ENCODE peak calls at places on chromosomes 7 and 10, in nine cellular contexts. B, S, G, E, T, C, A, O and X are unnamed samples.

GRCh38 chr7:877312-878232 is 1.2 kb downstream of the GET4 start:
- DNase-seq in B (peak), S (no peak), G (no peak), E (no peak), T (peak), C (no peak), A (no peak), O (no peak), X (peak)

GRCh38 chr7:127514499-127514898 is 70.9 kb downstream of the GCC1 start:
- DNase-seq in B (peak), S (peak), G (no peak), E (no peak), T (peak), C (no peak), A (peak), O (peak), X (peak)

GRCh38 chr10:103839867-103840746 is 15.3 kb downstream of the SH3PXD2A start:
- DNase-seq in B (no peak), S (no peak), G (no peak), E (peak), T (no peak), C (no peak), A (no peak), O (no peak), X (peak)

GRCh38 chr7:142010952-142011548 is 15.4 kb downstream of the MGAM start:
- DNase-seq in B (no peak), S (no peak), G (no peak), E (no peak), T (no peak), C (no peak), A (no peak), O (no peak), X (no peak)

GRCh38 chr7:103532955-103533354 is 86.9 kb upstream of the SLC26A5 start:
- DNase-seq in B (no peak), S (no peak), G (no peak), E (no peak), T (no peak), C (no peak), A (no peak), O (no peak), X (no peak)

GRCh38 chr10:13659887-13660544 is 73.3 kb downstream of the PRPF18 start:
- DNase-seq in B (peak), S (peak), G (peak), E (no peak), T (peak), C (peak), A (peak), O (peak), X (peak)

GRCh38 chr7:135620980-135621850 is 41.1 kb upstream of the STMP1 start:
- DNase-seq in B (peak), S (peak), G (peak), E (no peak), T (peak), C (no peak), A (peak), O (peak), X (peak)

GRCh38 chr10:48623607-48624132 is 18.8 kb upstream of the ARHGAP22 start:
- DNase-seq in B (peak), S (no peak), G (no peak), E (no peak), T (no peak), C (no peak), A (no peak), O (no peak), X (no peak)

GRCh38 chr7:17770710-17771375 is 169.5 kb downstream of the SNX13 start:
- DNase-seq in B (no peak), S (no peak), G (no peak), E (no peak), T (no peak), C (no peak), A (no peak), O (no peak), X (no peak)

GRCh38 chr10:85532821-85533220 is 833.8 kb downstream of the GRID1 start:
- DNase-seq in B (no peak), S (no peak), G (no peak), E (no peak), T (no peak), C (no peak), A (no peak), O (no peak), X (no peak)

GRCh38 chr7:27151945-27152815 is at the start of gene HOXA3:
- DNase-seq in B (peak), S (no peak), G (no peak), E (no peak), T (peak), C (no peak), A (no peak), O (peak), X (no peak)

GRCh38 chr10:70932415-70933196 is 44.2 kb upstream of the PCBD1 start:
- DNase-seq in B (peak), S (no peak), G (no peak), E (no peak), T (no peak), C (no peak), A (no peak), O (no peak), X (no peak)

GRCh38 chr7:130669051-130669700 is 628 bp upstream of the COPG2 start:
- DNase-seq in B (no peak), S (no peak), G (no peak), E (no peak), T (no peak), C (no peak), A (no peak), O (no peak), X (no peak)

GRCh38 chr7:38215734-38216670 is 38.0 kb downstream of the STARD3NL start:
- DNase-seq in B (peak), S (peak), G (peak), E (peak), T (peak), C (peak), A (peak), O (peak), X (peak)

GRCh38 chr7:45435846-45436245 is 138.3 kb upstream of the ADCY1 start:
- DNase-seq in B (peak), S (no peak), G (no peak), E (no peak), T (peak), C (no peak), A (peak), O (peak), X (no peak)

GRCh38 chr10:117442944-117443676 is 67.9 kb upstream of the PDZD8 start:
- DNase-seq in B (peak), S (peak), G (peak), E (peak), T (peak), C (peak), A (peak), O (peak), X (peak)

GRCh38 chr7:98251251-98251843 is 685 bp downstream of the TECPR1 start:
- DNase-seq in B (peak), S (peak), G (no peak), E (no peak), T (no peak), C (no peak), A (no peak), O (peak), X (no peak)

GRCh38 chr10:60646966-60647796 is 131.1 kb upstream of the CDK1 start:
- DNase-seq in B (peak), S (peak), G (peak), E (no peak), T (peak), C (peak), A (peak), O (peak), X (peak)

GRCh38 chr10:62636825-62637248 is 167.7 kb upstream of the ADO start:
- DNase-seq in B (no peak), S (peak), G (no peak), E (no peak), T (peak), C (no peak), A (no peak), O (peak), X (no peak)

GRCh38 chr10:52215745-52216361 is 98.2 kb upstream of the DKK1 start:
- DNase-seq in B (peak), S (peak), G (peak), E (no peak), T (peak), C (peak), A (peak), O (peak), X (peak)

GRCh38 chr10:16141499-16141898 is 281.2 kb upstream of the MINDY3 start:
- DNase-seq in B (no peak), S (no peak), G (no peak), E (no peak), T (no peak), C (no peak), A (no peak), O (no peak), X (no peak)

GRCh38 chr7:50092579-50093411 is at the start of gene ZPBP:
- DNase-seq in B (peak), S (peak), G (peak), E (peak), T (peak), C (peak), A (peak), O (peak), X (peak)

GRCh38 chr10:20970044-20970443 is 72.9 kb upstream of the NEBL start:
- DNase-seq in B (peak), S (no peak), G (no peak), E (no peak), T (peak), C (no peak), A (peak), O (peak), X (no peak)

GRCh38 chr7:130894146-130895005 is 160.4 kb upstream of the KLF14 start:
- DNase-seq in B (peak), S (no peak), G (no peak), E (no peak), T (peak), C (no peak), A (peak), O (peak), X (no peak)

GRCh38 chr7:70571986-70572385 is 560.0 kb upstream of the GALNT17 start:
- DNase-seq in B (no peak), S (no peak), G (no peak), E (no peak), T (no peak), C (no peak), A (no peak), O (peak), X (no peak)

GRCh38 chr7:7151865-7152264 is 30.5 kb upstream of the C1GALT1 start:
- DNase-seq in B (no peak), S (no peak), G (no peak), E (no peak), T (no peak), C (no peak), A (no peak), O (no peak), X (no peak)

GRCh38 chr10:114691442-114691941 is 33.4 kb upstream of the ABLIM1 start:
- DNase-seq in B (peak), S (no peak), G (no peak), E (no peak), T (peak), C (no peak), A (peak), O (peak), X (no peak)

GRCh38 chr7:133676805-133677370 is 424.0 kb downstream of the EXOC4 start:
- DNase-seq in B (peak), S (no peak), G (no peak), E (no peak), T (no peak), C (no peak), A (peak), O (no peak), X (no peak)

DNA sequence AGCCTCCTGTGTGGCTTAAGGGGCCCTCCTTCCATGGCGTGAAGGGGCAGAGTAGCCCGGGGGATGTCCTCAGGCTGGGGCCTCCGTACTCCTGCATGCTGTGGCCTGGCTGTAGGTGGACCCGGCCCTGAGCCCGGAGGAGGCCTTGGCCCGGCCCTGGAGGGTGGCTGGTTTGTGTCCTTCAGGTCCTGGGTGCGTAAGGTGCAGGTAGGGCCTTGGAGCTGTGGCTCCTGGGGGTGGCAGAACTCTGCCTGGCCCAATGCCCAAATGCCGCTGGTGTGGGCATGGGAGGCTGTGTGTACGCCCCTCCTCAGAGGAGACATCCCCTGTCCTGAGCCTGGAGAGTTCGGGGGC is 26.9 kb upstream of the AMZ1 start:
- DNase-seq in B (no peak), S (no peak), G (no peak), E (no peak), T (no peak), C (no peak), A (no peak), O (no peak), X (no peak)
- H3K9ac ChIP-seq in B (no peak), S (no peak), G (no peak), E (no peak), T (no peak), C (no peak), A (no peak), O (no peak), X (no peak)

GRCh38 chr10:526651-527312 is 162.7 kb downstream of the DIP2C start:
- DNase-seq in B (no peak), S (no peak), G (no peak), E (peak), T (no peak), C (no peak), A (no peak), O (no peak), X (peak)
- H3K27ac ChIP-seq in B (no peak), S (no peak), G (no peak), E (no peak), T (no peak), C (no peak), A (no peak), O (no peak), X (no peak)

DNA sequence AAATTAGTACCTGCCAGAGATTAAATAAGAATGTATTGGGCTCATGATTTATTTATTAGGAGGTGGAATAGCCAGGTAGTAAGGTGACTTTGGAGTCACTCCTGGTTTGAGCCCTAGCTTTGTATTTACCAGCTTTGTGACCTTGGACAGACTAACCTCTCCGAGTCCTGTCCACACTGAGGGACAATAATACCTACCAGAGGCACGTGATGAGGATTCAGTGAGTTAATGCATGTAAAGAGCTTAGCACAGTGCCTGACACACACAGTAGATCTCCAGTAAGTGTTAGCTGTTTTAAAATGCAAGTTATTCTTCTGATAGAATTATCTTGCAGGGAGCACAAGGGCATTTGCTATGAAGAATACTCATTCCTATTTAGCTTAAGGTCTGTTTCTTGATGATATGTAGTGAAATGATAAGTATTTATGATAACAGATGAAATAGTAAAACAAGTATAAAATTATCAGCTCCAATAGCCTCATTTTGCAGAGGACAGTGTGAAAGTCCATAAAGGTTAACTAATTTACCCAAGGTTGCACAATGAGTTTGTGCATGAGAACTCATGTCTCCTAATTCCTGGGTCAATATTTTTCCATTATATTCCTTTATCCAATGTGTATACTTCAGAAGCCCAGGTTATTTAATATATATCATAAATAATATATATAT is 36.4 kb downstream of the RABGEF1 start:
- DNase-seq in B (no peak), S (no peak), G (no peak), E (no peak), T (no peak), C (no peak), A (no peak), O (no peak), X (no peak)
- H3K9ac ChIP-seq in B (no peak), S (no peak), G (no peak), E (no peak), T (no peak), C (no peak), A (no peak), O (no peak), X (no peak)

GRCh38 chr7:35781767-35782515 is 18.9 kb upstream of the SEPTIN7 start:
- DNase-seq in B (no peak), S (no peak), G (no peak), E (no peak), T (no peak), C (no peak), A (no peak), O (no peak), X (no peak)
- H3K27ac ChIP-seq in B (no peak), S (no peak), G (no peak), E (no peak), T (no peak), C (no peak), A (no peak), O (no peak), X (no peak)

DNA sequence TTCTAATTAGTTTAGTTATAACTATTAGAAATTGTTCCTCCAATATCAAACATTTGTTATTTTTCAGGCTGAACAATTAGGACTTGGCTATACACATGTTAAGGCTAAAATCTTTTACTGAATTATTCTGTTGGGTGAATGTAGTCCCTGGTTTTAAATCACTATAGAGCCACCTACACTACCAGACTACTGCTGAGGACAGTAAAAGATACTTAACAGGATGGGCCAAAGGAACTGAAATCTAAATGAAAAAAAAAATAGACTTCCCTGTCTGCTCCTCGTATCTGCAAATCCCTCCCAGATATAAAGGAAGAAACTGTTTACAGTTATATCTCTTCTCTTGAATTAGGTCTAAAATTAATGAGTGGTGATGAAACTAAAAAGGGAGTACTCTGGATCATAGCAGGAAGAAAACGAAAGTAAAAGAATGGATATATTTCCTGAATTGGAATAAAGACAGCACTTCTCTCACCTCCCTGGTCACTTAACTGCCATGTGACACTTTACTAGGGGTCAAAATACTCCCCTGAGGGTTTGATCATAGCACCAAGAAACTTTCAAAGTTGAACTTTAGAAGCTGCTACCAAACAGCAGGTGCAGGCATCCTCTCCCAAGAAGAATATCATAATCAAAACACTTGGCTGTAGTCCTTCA is 12.7 kb downstream of the FBXW4 start:
- DNase-seq in B (peak), S (no peak), G (no peak), E (no peak), T (no peak), C (no peak), A (no peak), O (peak), X (no peak)
- H3K9ac ChIP-seq in B (peak), S (no peak), G (no peak), E (no peak), T (no peak), C (no peak), A (no peak), O (no peak), X (no peak)

GRCh38 chr10:8069627-8070026 is 15.1 kb downstream of the GATA3 start:
- DNase-seq in B (no peak), S (no peak), G (no peak), E (no peak), T (no peak), C (no peak), A (peak), O (no peak), X (no peak)

GRCh38 chr10:8070440-8070839 is 16.0 kb downstream of the GATA3 start:
- DNase-seq in B (no peak), S (no peak), G (no peak), E (no peak), T (no peak), C (no peak), A (peak), O (no peak), X (no peak)

GRCh38 chr10:8066797-8067196 is 12.3 kb downstream of the GATA3 start:
- DNase-seq in B (no peak), S (no peak), G (no peak), E (no peak), T (no peak), C (no peak), A (no peak), O (no peak), X (no peak)

GRCh38 chr10:8071006-8071405 is 16.5 kb downstream of the GATA3 start:
- DNase-seq in B (no peak), S (no peak), G (no peak), E (no peak), T (no peak), C (no peak), A (peak), O (no peak), X (no peak)

GRCh38 chr10:8069108-8069507 is 14.6 kb downstream of the GATA3 start:
- DNase-seq in B (no peak), S (no peak), G (no peak), E (no peak), T (no peak), C (peak), A (no peak), O (no peak), X (no peak)
- H3K27ac ChIP-seq in B (no peak), S (no peak), G (no peak), E (no peak), T (no peak), C (no peak), A (peak), O (no peak), X (no peak)

DNA sequence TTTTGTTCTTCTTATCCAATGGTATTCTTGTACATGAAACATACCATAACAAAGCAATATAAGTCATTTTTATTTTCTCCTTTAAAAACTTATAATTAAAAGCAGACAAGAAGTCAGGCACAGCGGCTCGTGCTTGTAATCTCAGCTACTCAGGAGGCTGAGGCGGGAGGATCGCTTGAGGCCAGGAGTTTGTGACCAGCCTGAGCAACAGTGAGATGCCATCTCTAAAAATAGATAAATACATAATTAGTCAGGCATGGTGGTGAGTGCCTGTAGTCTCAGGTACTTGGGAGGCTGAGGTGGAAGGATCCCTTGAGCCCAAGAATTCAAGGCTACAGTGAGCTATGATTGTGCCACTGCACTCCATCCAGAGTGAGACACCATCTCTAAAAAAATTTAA is 195.1 kb upstream of the FZD1 start:
- DNase-seq in B (no peak), S (no peak), G (no peak), E (no peak), T (no peak), C (no peak), A (no peak), O (no peak), X (no peak)
- H3K9ac ChIP-seq in B (no peak), S (no peak), G (no peak), E (no peak), T (no peak), C (no peak), A (no peak), O (no peak), X (no peak)

DNA sequence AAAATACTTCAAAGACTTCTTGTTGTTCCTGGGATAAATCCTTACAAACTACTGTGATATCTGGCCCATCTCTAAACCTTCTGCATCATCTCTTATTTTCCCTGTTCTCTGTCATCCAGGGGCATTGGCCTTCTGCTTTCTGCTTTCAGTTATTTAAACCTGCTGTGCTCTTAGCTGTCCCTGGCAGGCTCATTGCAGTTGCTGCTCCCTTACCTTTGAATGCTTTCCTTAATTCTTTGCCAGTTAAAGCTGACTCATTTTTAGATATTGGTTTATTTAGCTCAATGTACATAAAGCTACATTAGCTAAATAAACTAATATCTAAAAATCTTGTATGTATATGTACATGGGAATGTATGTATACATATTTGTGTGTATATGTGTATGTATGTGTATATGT is 40.6 kb upstream of the CD36 start:
- DNase-seq in B (no peak), S (no peak), G (no peak), E (no peak), T (peak), C (no peak), A (no peak), O (no peak), X (no peak)
- H3K27ac ChIP-seq in B (no peak), S (no peak), G (no peak), E (no peak), T (no peak), C (no peak), A (no peak), O (no peak), X (no peak)